ENCODE peak calls at places on chromosome 9, in nine cellular contexts. L is hepatocyte, F is right cardiac atrium, K is cardiac muscle cell, S is Caco-2, E is Panc1, U is left ventricle myocardium inferior, H is adrenal gland, I is aorta. Q is an unnamed sample. For H3K4me1, the result is how much of the 10 kb centered on the place peaks cover.

GRCh38 chr9:69857131-69857530 is 36.5 kb downstream of the CFAP95 start:
- DNase-seq in K (peak), E (no peak), S (no peak), U (no peak), L (no peak), H (no peak), I (no peak), F (no peak), Q (peak)

GRCh38 chr9:90069107-90069506 is 464.3 kb downstream of the GADD45G start:
- DNase-seq in L (no peak), K (no peak), S (no peak), E (no peak), I (no peak), U (no peak), F (no peak), H (no peak), Q (no peak)

GRCh38 chr9:88215181-88216131 is 77.2 kb upstream of the SPATA31C2 start:
- DNase-seq in L (no peak), I (no peak), K (no peak), F (no peak), E (no peak), U (no peak), S (no peak), H (no peak), Q (no peak)

GRCh38 chr9:304519-305185 is 90.0 kb downstream of the DOCK8 start:
- DNase-seq in E (no peak), F (no peak), K (no peak), H (no peak), I (no peak), L (peak), S (no peak), U (no peak), Q (no peak)

GRCh38 chr9:96232164-96232538 is 69.8 kb downstream of the HSD17B3 start:
- DNase-seq in S (no peak), F (no peak), E (no peak), K (no peak), L (no peak), I (no peak), H (no peak), U (no peak), Q (no peak)

GRCh38 chr9:675697-676370 is 165.7 kb upstream of the DMRT1 start:
- DNase-seq in E (no peak), F (no peak), L (no peak), H (no peak), S (no peak), I (no peak), K (no peak), U (no peak), Q (no peak)

GRCh38 chr9:133226219-133227171 is 17.4 kb upstream of the OBP2B start:
- DNase-seq in F (no peak), I (peak), S (no peak), H (no peak), E (no peak), K (no peak), L (no peak), U (no peak), Q (no peak)

GRCh38 chr9:78622131-78622530 is 325.2 kb downstream of the PSAT1 start:
- DNase-seq in I (no peak), E (no peak), L (no peak), H (no peak), U (no peak), F (no peak), K (no peak), S (no peak), Q (no peak)

GRCh38 chr9:112502177-112502946 is 15.7 kb downstream of the KIAA1958 start:
- DNase-seq in S (no peak), I (no peak), E (no peak), L (no peak), H (no peak), U (no peak), F (no peak), K (no peak), Q (no peak)

GRCh38 chr9:134375011-134375390 is 48.7 kb downstream of the RXRA start:
- DNase-seq in S (no peak), L (no peak), H (peak), E (no peak), I (no peak), U (peak), K (peak), F (peak), Q (no peak)

GRCh38 chr9:122379340-122379739 is 8.5 kb downstream of the PTGS1 start:
- DNase-seq in K (peak), U (no peak), I (no peak), S (no peak), L (no peak), F (no peak), H (no peak), E (no peak), Q (no peak)

GRCh38 chr9:121360975-121361374 is 9.1 kb downstream of the STOM start:
- DNase-seq in U (no peak), I (no peak), F (no peak), E (no peak), S (no peak), H (no peak), K (peak), L (peak), Q (peak)

GRCh38 chr9:135287627-135288026 is 192.0 kb upstream of the PPP1R26 start:
- DNase-seq in E (no peak), K (no peak), U (no peak), F (peak), S (no peak), I (peak), L (no peak), H (no peak), Q (no peak)

GRCh38 chr9:4583001-4583400 is 79.1 kb upstream of the PLPP6 start:
- DNase-seq in F (no peak), E (no peak), L (no peak), U (no peak), K (no peak), H (no peak), S (no peak), I (no peak), Q (no peak)

GRCh38 chr9:76077537-76077936 is 187.1 kb downstream of the PCSK5 start:
- DNase-seq in U (no peak), E (no peak), L (no peak), I (no peak), H (no peak), S (no peak), K (no peak), F (no peak), Q (no peak)
- H3K4me3 ChIP-seq in U (no peak), E (no peak), L (no peak), I (no peak), H (no peak), S (no peak), K (no peak), F (no peak), Q (no peak)

GRCh38 chr9:38280251-38280800 is 112.2 kb upstream of the ALDH1B1 start:
- DNase-seq in E (no peak), H (no peak), S (no peak), U (no peak), I (no peak), F (no peak), L (no peak), K (no peak), Q (no peak)

GRCh38 chr9:38277601-38278200 is 114.8 kb upstream of the ALDH1B1 start:
- DNase-seq in I (no peak), F (no peak), H (no peak), L (no peak), S (no peak), K (no peak), U (no peak), E (no peak), Q (no peak)

GRCh38 chr9:38278457-38278856 is 114.0 kb upstream of the ALDH1B1 start:
- DNase-seq in K (no peak), U (no peak), H (no peak), L (no peak), E (no peak), I (no peak), F (no peak), S (no peak), Q (no peak)

GRCh38 chr9:38276751-38277439 is 115.6 kb upstream of the ALDH1B1 start:
- DNase-seq in K (no peak), U (no peak), S (no peak), I (no peak), F (no peak), E (no peak), L (no peak), H (no peak), Q (no peak)

GRCh38 chr9:38278931-38279532 is 113.5 kb upstream of the ALDH1B1 start:
- DNase-seq in U (no peak), L (no peak), S (no peak), I (no peak), K (no peak), H (no peak), E (no peak), F (no peak), Q (no peak)
- H3K4me1 ChIP-seq in U (under half), L (under half), S (under half), I (under half), K (under half), H (under half), E (under half), F (under half), Q (under half)

DNA sequence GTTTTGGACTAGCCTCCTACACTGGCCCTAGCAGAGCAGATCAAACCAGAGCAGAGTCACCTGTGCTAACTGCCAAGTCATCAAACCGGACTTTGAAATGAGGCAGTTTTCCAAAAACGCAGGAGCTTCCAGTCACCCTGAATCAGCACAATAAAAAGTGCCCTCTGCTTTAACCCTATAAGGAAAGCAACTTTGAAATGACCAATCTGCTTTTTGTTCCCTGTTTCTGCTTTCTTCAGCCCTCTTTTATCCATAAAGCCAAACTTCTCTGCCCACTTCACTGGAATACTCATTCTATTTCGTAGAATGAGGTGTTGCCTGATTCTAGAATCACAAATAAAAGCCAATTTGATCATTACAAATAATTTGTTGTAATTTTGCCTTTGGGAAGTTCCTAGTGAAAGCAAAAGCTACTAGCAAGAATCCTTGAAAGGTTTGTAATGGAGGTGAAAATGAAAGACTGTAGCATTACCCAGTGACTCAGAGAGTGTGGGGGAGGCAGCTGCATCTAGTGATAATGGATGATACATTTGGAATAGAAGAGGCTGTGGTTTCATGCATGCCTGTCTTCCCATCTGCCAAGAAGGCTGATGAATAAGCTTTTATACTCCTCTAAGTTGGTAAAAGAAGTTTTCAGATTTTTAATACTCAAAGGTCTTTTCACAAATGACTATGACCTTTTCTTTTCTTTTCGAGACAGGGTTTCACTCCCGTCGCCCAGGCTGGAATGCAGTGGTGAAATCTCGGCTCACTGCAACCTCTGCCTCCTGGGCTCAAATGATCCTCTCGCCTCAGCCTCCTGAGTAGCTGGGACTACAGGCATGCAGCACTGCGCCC is 14.9 kb downstream of the SPAAR start:
- DNase-seq in U (no peak), S (no peak), F (no peak), K (peak), E (no peak), H (peak), L (peak), I (no peak), Q (peak)
- H3K4me3 ChIP-seq in U (no peak), S (no peak), F (no peak), K (no peak), E (no peak), H (no peak), L (no peak), I (no peak), Q (peak)

GRCh38 chr9:71758277-71758676 is 10.0 kb downstream of the CEMIP2 start:
- DNase-seq in U (no peak), I (no peak), E (no peak), K (no peak), H (no peak), F (no peak), L (no peak), S (no peak), Q (no peak)

GRCh38 chr9:71756753-71757152 is 11.6 kb downstream of the CEMIP2 start:
- DNase-seq in E (no peak), S (no peak), U (no peak), H (no peak), I (no peak), L (no peak), K (no peak), F (no peak), Q (peak)

GRCh38 chr9:71755869-71756268 is 12.4 kb downstream of the CEMIP2 start:
- DNase-seq in U (no peak), S (no peak), F (no peak), I (no peak), K (no peak), E (no peak), L (no peak), H (no peak), Q (no peak)

GRCh38 chr9:71760901-71761300 is 7.4 kb downstream of the CEMIP2 start:
- DNase-seq in F (no peak), E (no peak), K (no peak), U (no peak), S (no peak), I (no peak), H (peak), L (no peak), Q (no peak)

GRCh38 chr9:71758785-71759184 is 9.5 kb downstream of the CEMIP2 start:
- DNase-seq in K (no peak), F (no peak), L (peak), U (no peak), I (no peak), S (no peak), E (no peak), H (no peak), Q (peak)
- H3K4me1 ChIP-seq in K (under half), F (under half), L (half or more), U (under half), I (under half), S (under half), E (under half), H (under half), Q (half or more)

DNA sequence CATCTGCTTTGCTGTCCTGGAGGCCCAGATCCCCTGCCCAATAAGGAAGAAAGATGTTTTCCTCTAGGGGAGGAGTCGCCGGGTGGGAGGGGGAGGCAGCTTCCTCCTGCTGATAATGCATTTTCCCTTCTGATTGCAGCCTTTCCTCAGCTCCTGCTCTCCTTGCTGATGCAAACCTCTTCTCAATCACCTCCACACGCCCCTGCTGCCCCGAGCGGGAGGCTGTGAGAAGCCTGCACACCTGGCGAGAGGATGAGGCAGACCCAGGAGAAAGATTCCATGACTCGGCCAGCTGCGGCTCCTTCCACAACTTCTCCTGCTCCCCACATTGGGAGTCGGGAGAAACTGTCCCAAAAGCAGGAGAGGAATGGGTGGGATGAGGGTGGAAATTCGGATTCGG is 6.9 kb upstream of the NTNG2 start:
- DNase-seq in F (no peak), L (no peak), H (no peak), E (no peak), I (no peak), U (no peak), S (no peak), K (no peak), Q (no peak)
- H3K4me3 ChIP-seq in F (no peak), L (no peak), H (no peak), E (no peak), I (no peak), U (no peak), S (no peak), K (no peak), Q (no peak)

GRCh38 chr9:128408963-128409431 is 11.7 kb upstream of the CERCAM start:
- DNase-seq in I (no peak), S (no peak), H (no peak), K (no peak), L (no peak), E (no peak), F (no peak), U (no peak), Q (no peak)

GRCh38 chr9:128409450-128409849 is 11.2 kb upstream of the CERCAM start:
- DNase-seq in L (no peak), K (no peak), U (no peak), H (no peak), E (no peak), F (peak), I (no peak), S (no peak), Q (no peak)

GRCh38 chr9:128409998-128410397 is 10.7 kb upstream of the CERCAM start:
- DNase-seq in F (peak), E (no peak), I (no peak), L (no peak), U (no peak), S (peak), H (no peak), K (peak), Q (peak)

GRCh38 chr9:128412120-128412790 is 8.4 kb upstream of the CERCAM start:
- DNase-seq in L (peak), H (no peak), F (peak), S (peak), I (peak), E (no peak), U (peak), K (peak), Q (peak)

DNA sequence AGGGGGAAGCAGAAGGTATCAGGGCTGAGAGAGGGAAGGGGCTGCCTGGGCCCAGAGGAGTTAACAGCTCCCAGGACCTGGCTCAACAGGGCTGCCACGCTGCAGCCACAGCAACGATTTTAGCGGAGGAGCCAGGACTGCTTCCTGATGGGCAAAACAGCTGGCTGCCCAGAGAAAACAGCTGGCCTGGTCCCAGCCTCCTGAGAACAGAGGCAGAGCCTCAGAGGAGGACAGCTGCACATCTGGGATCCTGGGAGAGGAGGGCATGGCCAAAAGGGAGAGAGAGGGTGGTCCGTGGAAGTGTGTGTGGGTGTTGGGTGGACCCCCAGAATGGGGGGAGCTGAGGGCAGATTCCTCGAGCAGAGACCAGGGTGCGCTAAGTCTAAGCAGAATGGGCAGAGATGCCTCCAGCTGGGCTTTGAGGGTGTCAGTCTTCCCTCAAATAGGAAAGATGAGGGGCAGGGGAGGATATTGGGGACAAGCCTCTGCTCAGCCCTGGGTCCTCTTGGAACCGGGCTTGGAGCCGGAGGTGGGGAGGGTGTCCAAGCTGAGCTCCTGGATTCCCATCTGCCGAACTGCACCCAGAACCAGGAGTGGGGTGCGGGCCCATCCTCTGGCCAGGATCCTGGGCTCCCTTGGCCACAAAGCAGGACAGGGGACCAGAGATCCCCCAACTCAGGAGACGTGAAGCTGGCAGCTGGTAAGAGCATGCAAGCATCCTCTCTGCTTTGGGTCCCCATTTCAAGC is 9.1 kb upstream of the CERCAM start:
- DNase-seq in K (no peak), I (no peak), F (peak), E (no peak), L (peak), S (no peak), U (no peak), H (no peak), Q (no peak)
- H3K4me1 ChIP-seq in K (under half), I (under half), F (under half), E (under half), L (under half), S (under half), U (under half), H (under half), Q (under half)

DNA sequence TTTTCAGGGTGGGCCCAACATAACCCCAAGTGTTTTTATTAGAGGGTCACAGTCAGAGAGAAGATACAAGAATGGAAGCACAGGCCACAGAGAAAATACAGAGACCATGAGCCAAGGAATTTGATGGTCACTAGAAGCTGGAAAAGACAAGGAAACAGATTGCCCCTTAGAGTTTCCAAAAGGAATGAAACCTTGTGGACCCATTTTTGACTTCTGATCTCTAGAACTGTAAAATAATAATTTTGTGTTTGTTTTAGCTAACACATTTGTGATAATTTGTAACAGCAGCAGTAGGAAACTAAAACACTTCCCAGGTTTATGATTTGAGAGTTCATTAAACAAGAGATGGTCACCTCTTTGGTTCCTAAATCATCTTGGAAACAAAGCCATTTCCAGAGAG is 21.8 kb downstream of the CDKN2A start:
- DNase-seq in K (no peak), S (no peak), E (no peak), H (no peak), F (no peak), L (no peak), U (no peak), I (no peak), Q (no peak)
- H3K4me3 ChIP-seq in K (no peak), S (no peak), E (no peak), H (no peak), F (no peak), L (no peak), U (no peak), I (no peak), Q (peak)

DNA sequence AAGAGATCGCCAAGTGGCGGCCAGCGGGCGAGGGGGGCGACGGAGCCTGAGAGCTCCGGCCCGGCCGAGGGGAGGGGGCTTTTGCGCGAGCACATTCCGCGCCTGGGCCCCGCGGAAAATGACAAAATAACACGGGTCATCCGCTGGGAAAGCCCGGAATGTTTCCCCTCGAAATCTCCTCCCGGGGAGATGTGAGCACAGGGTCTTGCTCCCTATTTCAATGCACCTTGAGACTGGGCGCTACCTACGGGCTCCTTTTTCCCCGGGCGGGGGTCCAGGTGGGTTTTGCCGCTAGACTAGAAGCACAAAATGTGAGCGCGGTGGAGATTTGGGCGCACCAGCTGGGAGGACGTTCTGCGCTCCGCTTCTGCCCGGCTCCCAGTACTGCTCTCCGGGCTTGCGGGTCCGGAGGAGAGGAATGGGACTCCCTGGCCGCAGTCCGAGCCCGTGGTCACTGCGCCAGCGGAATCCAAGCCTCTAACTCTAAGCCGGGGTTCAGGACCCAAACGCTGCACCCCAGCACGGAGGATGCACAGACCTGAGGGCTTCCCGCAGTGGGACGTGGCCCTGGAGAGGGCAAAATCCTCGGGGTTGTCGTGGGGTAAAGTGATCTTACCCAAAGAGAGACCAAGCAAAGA is 2.8 kb upstream of the PRDM12 start:
- DNase-seq in F (no peak), E (no peak), I (no peak), L (no peak), H (no peak), K (no peak), U (no peak), S (no peak), Q (peak)
- H3K4me1 ChIP-seq in F (under half), E (under half), I (under half), L (under half), H (under half), K (under half), U (half or more), S (under half), Q (under half)